ENCODE peak calls at places on chromosomes 7 and 10, in six cellular contexts. N, K, B, C, L and M are unnamed samples. For H3K9me3, the result is how much of the 10 kb centered on the place peaks cover.

GRCh38 chr7:73769481-73770001 is 529 bp downstream of the CLDN3 start:
- DNase-seq in L (no peak), K (no peak), N (no peak), C (no peak), B (no peak), M (no peak)

GRCh38 chr10:109931153-109931552 is 7.8 kb upstream of the XPNPEP1 start:
- DNase-seq in C (no peak), K (no peak), N (no peak), L (no peak), B (no peak), M (no peak)

GRCh38 chr10:98374176-98374969 is 40.6 kb downstream of the PYROXD2 start:
- DNase-seq in B (peak), L (no peak), K (no peak), C (no peak), N (no peak), M (no peak)

GRCh38 chr7:155009570-155010157 is 6.7 kb upstream of the PAXIP1 start:
- DNase-seq in L (no peak), C (no peak), K (no peak), N (no peak), B (no peak), M (no peak)

GRCh38 chr7:124462249-124462648 is 303.3 kb downstream of the GPR37 start:
- DNase-seq in K (no peak), C (no peak), L (no peak), B (peak), N (no peak), M (no peak)

GRCh38 chr10:93363891-93364648 is 118.1 kb downstream of the MYOF start:
- DNase-seq in N (no peak), C (no peak), L (peak), B (no peak), K (peak), M (no peak)

GRCh38 chr7:45624392-45624760 is 50.2 kb downstream of the ADCY1 start:
- DNase-seq in C (no peak), K (no peak), B (no peak), N (peak), L (no peak), M (no peak)

GRCh38 chr7:116616555-116617059 is 55.4 kb upstream of the MET start:
- DNase-seq in N (no peak), C (no peak), K (no peak), B (peak), L (no peak), M (no peak)

GRCh38 chr7:152743600-152743999 is 16.0 kb upstream of the ACTR3B start:
- DNase-seq in C (no peak), N (no peak), L (no peak), K (no peak), B (no peak), M (no peak)

GRCh38 chr10:30818010-30818660 is 188.6 kb upstream of the LYZL2 start:
- DNase-seq in C (no peak), N (no peak), K (peak), L (peak), B (peak), M (no peak)

GRCh38 chr7:99036531-99037175 is 107.3 kb downstream of the SMURF1 start:
- DNase-seq in C (no peak), B (peak), N (no peak), L (no peak), K (no peak), M (no peak)

GRCh38 chr10:81696609-81697388 is 178.2 kb upstream of the NRG3 start:
- DNase-seq in N (no peak), C (no peak), L (no peak), B (no peak), K (no peak), M (no peak)

GRCh38 chr7:98733036-98733435 is 116.0 kb downstream of the NPTX2 start:
- DNase-seq in B (peak), K (no peak), L (no peak), N (no peak), C (peak), M (no peak)

GRCh38 chr10:16904619-16905018 is 87.4 kb upstream of the RSU1 start:
- DNase-seq in L (peak), K (no peak), N (no peak), C (no peak), B (peak), M (no peak)

GRCh38 chr7:129122751-129123516 is 21.6 kb upstream of the TSPAN33 start:
- DNase-seq in K (no peak), B (peak), L (no peak), C (no peak), N (no peak), M (no peak)

GRCh38 chr7:104264281-104264680 is 56.5 kb upstream of the ORC5 start:
- DNase-seq in L (no peak), B (peak), K (no peak), C (no peak), N (no peak), M (no peak)

GRCh38 chr7:155348806-155349205 is 51.1 kb downstream of the INSIG1 start:
- DNase-seq in C (no peak), L (no peak), N (no peak), K (peak), B (no peak), M (no peak)

GRCh38 chr10:79023489-79024162 is 45.1 kb upstream of the ZMIZ1 start:
- DNase-seq in K (peak), L (peak), C (no peak), N (no peak), B (no peak), M (no peak)

GRCh38 chr10:58140706-58141347 is 126.9 kb downstream of the IPMK start:
- DNase-seq in K (no peak), B (no peak), L (no peak), N (no peak), C (no peak), M (no peak)

GRCh38 chr7:128904381-128905197 is 5.9 kb downstream of the KCP start:
- DNase-seq in B (peak), L (no peak), C (no peak), N (no peak), K (no peak), M (no peak)

GRCh38 chr10:32197423-32197822 is 141.2 kb upstream of the KIF5B start:
- DNase-seq in C (no peak), K (no peak), B (peak), N (no peak), L (no peak), M (no peak)

GRCh38 chr10:72124984-72125383 is 36.6 kb upstream of the SPOCK2 start:
- DNase-seq in B (peak), C (no peak), L (no peak), N (no peak), K (no peak), M (no peak)

GRCh38 chr10:62640386-62640785 is 164.1 kb upstream of the ADO start:
- DNase-seq in N (no peak), K (no peak), L (no peak), B (peak), C (no peak), M (no peak)

GRCh38 chr10:44938938-44939337 is 20.7 kb upstream of the RASSF4 start:
- DNase-seq in N (no peak), C (no peak), B (no peak), L (no peak), K (no peak), M (no peak)

GRCh38 chr7:69439040-69439439 is 159.2 kb upstream of the AUTS2 start:
- DNase-seq in L (no peak), B (no peak), K (no peak), C (no peak), N (no peak), M (no peak)
- H3K9me3 ChIP-seq in L (under half), B (under half), K (under half), C (under half), N (under half), M (under half)

DNA sequence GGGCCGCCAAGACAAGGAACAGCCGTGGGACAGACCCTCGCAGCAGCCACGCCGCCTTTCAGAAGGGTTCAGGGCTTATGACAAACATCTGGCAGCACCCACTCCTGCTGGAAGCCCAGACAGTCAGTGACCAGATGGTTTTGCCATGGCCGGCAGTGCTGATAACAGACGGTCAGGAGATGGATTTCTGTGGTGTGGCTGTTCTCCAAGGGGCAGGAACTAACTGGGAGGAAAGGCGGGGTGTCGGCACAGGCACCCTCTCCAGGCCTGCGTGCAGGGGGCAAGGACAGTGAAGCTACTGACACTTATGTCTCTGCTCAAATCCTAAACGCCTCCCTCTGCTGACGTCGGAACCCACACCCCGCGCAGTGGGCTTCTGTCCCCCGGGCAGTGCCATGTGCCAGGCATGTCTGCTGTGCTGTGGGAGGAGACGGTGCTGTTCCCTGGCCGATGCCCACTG is 416.1 kb downstream of the DNAJB6 start:
- DNase-seq in C (no peak), K (no peak), L (no peak), B (no peak), N (no peak), M (no peak)
- H3K9me3 ChIP-seq in C (under half), K (under half), L (under half), B (half or more), N (under half), M (under half)

GRCh38 chr7:39272111-39272510 is 294.1 kb upstream of the YAE1 start:
- DNase-seq in B (no peak), L (no peak), N (no peak), C (no peak), K (no peak), M (no peak)

GRCh38 chr7:39269034-39269433 is 291.3 kb downstream of the POU6F2 start:
- DNase-seq in B (no peak), K (no peak), C (no peak), L (no peak), N (no peak), M (no peak)

GRCh38 chr7:39272676-39273075 is 293.5 kb upstream of the YAE1 start:
- DNase-seq in C (no peak), N (no peak), L (no peak), K (no peak), B (no peak), M (no peak)

GRCh38 chr7:39271386-39271785 is 293.7 kb downstream of the POU6F2 start:
- DNase-seq in B (no peak), C (peak), K (peak), N (peak), L (peak), M (no peak)

DNA sequence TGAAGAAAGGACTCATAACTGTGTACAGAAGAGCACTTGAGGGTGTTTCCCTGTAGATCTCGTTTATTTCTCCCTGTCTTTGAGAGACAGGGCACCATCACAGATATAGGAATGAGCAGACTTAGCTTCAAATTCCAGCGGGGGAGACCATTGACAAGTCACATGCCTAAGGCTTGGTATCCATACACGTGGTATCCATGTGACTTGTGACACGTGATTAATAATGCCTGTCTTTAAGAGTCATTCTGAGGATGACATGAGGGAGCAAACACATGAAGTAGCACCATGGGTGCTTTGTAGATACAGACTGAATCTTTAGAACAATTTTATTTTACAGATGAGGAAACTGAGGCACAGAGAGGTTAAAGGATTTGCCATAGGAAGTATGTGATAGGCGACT is 292.3 kb downstream of the POU6F2 start:
- DNase-seq in K (no peak), L (no peak), C (no peak), N (no peak), B (no peak), M (no peak)
- H3K9me3 ChIP-seq in K (under half), L (under half), C (under half), N (under half), B (under half), M (under half)

DNA sequence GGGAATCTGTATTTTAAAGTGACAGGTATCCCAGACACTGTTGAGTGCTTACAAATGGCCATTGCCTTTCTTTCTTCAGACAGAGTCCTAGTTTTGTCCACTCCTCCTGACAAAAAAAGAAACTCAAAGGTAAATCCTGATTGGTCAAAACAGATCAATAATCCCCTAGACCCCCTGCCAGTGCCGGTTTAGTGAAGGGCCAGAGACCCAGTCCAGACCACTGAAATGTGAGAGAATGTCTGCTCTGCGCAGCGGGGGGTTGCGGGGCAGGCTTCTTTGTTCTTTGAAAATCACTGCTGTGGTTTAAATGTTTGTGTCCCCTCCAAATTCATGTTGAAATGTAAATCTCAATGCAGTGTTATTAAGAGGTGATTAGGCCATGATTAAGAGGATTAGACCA is 177.7 kb upstream of the GPR26 start:
- DNase-seq in K (no peak), N (no peak), L (no peak), B (no peak), C (no peak), M (no peak)
- H3K9me3 ChIP-seq in K (under half), N (under half), L (under half), B (under half), C (under half), M (under half)

GRCh38 chr7:64174328-64174727 is 32.7 kb upstream of the ZNF735 start:
- DNase-seq in B (no peak), K (no peak), C (no peak), L (no peak), N (no peak), M (no peak)

DNA sequence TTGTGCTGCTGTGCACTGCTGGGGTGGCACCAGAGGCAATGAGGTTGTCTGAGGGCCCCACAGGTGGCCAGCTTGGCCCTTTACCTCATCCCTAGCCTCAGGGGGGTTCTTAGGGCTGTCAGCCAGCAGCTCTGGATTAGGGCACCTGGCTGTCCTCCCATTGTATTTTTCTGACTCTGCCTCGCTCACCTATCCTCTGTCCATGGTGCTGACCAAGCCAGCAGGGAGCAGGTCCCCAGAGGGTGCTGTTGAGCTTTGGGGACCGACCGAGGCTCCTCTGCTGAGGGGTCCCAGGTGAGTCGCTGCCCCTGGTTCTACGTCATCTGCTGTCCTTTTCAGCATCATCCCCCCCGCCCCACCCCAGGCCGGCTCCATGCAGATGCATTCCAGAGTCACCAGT is 32.1 kb upstream of the ZNF735 start:
- DNase-seq in C (no peak), B (no peak), L (no peak), N (no peak), K (no peak), M (no peak)
- H3K9me3 ChIP-seq in C (under half), B (under half), L (under half), N (under half), K (under half), M (under half)

DNA sequence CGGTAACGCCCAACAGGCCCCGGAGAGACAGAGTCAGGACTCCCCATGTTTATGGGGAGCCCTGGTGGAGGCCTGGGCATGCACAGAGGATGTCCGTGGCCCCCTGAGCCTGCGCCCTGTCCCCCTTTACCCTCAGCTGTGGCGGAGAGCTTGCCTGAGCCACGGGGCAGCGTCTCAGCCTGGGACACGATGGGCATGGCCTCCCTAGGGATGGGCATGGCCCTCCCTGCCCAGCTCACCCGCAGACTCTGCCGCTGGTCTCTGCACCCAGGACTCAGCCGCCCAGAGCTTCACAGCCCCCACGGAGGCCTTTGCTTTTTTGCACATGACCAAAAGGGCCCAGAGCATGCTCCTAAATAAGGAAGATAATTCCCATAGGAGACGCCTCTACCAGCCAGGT is 394.2 kb downstream of the PTPRN2 start:
- DNase-seq in K (no peak), N (no peak), C (no peak), B (no peak), L (no peak), M (no peak)
- H3K9me3 ChIP-seq in K (under half), N (under half), C (under half), B (half or more), L (under half), M (under half)

GRCh38 chr10:83538047-83538446 is 601.3 kb upstream of the GHITM start:
- DNase-seq in C (no peak), L (no peak), N (no peak), K (no peak), B (no peak), M (no peak)

GRCh38 chr10:83536426-83536825 is 602.9 kb upstream of the GHITM start:
- DNase-seq in C (no peak), N (no peak), K (no peak), L (no peak), B (no peak), M (no peak)

GRCh38 chr10:83527934-83528333 is 611.4 kb upstream of the GHITM start:
- DNase-seq in C (no peak), N (no peak), L (no peak), K (no peak), B (no peak), M (no peak)

GRCh38 chr10:83533290-83533689 is 606.0 kb upstream of the GHITM start:
- DNase-seq in L (no peak), C (no peak), K (no peak), B (no peak), N (no peak), M (no peak)
- H3K9me3 ChIP-seq in L (under half), C (under half), K (under half), B (under half), N (under half), M (under half)